ENCODE peak calls at places on chromosomes 1 and 21, in eight cellular contexts. One of them, this sample, is unnamed.

GRCh38 chr1:51922040-51922439 is 43.5 kb upstream of the NRDC start:
- DNase-seq in astrocyte of the spinal cord: no peak
- DNase-seq in ecto neural progenitor cell: no peak
- DNase-seq in stimulated activated CD4-positive, alpha-beta T cell treated with anti-CD3 and anti-CD28 coated beads, Interleukin-2, amount 100 ng/mL, for 48 hours: no peak
- DNase-seq in activated gamma-delta T cell: no peak
- DNase-seq in activated CD4-positive, alpha-beta T cell treated with anti-CD3 and anti-CD28 coated beads, Interleukin-2, amount 50 U/mL, for 1 hour: no peak
- DNase-seq in cardiac fibroblast: no peak
- DNase-seq in stimulated activated CD8-positive, alpha-beta memory T cell treated with anti-CD3 and anti-CD28 coated beads, Interleukin-7, amount 100 ng/mL, for 48 hours: no peak
- DNase-seq in this sample: no peak

GRCh38 chr1:100671604-100672003 is 47.9 kb upstream of the VCAM1 start:
- DNase-seq in cardiac fibroblast: peak
- DNase-seq in stimulated activated CD8-positive, alpha-beta memory T cell treated with anti-CD3 and anti-CD28 coated beads, Interleukin-7, amount 100 ng/mL, for 48 hours: no peak
- DNase-seq in astrocyte of the spinal cord: no peak
- DNase-seq in activated gamma-delta T cell: no peak
- DNase-seq in stimulated activated CD4-positive, alpha-beta T cell treated with anti-CD3 and anti-CD28 coated beads, Interleukin-2, amount 100 ng/mL, for 48 hours: no peak
- DNase-seq in activated CD4-positive, alpha-beta T cell treated with anti-CD3 and anti-CD28 coated beads, Interleukin-2, amount 50 U/mL, for 1 hour: no peak
- DNase-seq in ecto neural progenitor cell: no peak
- DNase-seq in this sample: no peak

GRCh38 chr1:155218854-155219591 is 10.5 kb downstream of the MTX1 start:
- DNase-seq in stimulated activated CD4-positive, alpha-beta T cell treated with anti-CD3 and anti-CD28 coated beads, Interleukin-2, amount 100 ng/mL, for 48 hours: no peak
- DNase-seq in cardiac fibroblast: peak
- DNase-seq in activated gamma-delta T cell: no peak
- DNase-seq in astrocyte of the spinal cord: peak
- DNase-seq in activated CD4-positive, alpha-beta T cell treated with anti-CD3 and anti-CD28 coated beads, Interleukin-2, amount 50 U/mL, for 1 hour: no peak
- DNase-seq in stimulated activated CD8-positive, alpha-beta memory T cell treated with anti-CD3 and anti-CD28 coated beads, Interleukin-7, amount 100 ng/mL, for 48 hours: no peak
- DNase-seq in ecto neural progenitor cell: no peak
- DNase-seq in this sample: peak

GRCh38 chr1:26046313-26047031 is 554 bp upstream of the SLC30A2 start:
- DNase-seq in stimulated activated CD8-positive, alpha-beta memory T cell treated with anti-CD3 and anti-CD28 coated beads, Interleukin-7, amount 100 ng/mL, for 48 hours: no peak
- DNase-seq in astrocyte of the spinal cord: no peak
- DNase-seq in cardiac fibroblast: no peak
- DNase-seq in activated gamma-delta T cell: no peak
- DNase-seq in stimulated activated CD4-positive, alpha-beta T cell treated with anti-CD3 and anti-CD28 coated beads, Interleukin-2, amount 100 ng/mL, for 48 hours: no peak
- DNase-seq in activated CD4-positive, alpha-beta T cell treated with anti-CD3 and anti-CD28 coated beads, Interleukin-2, amount 50 U/mL, for 1 hour: no peak
- DNase-seq in ecto neural progenitor cell: no peak
- DNase-seq in this sample: no peak

GRCh38 chr1:183180634-183181056 is 5.4 kb upstream of the LAMC2 start:
- DNase-seq in stimulated activated CD4-positive, alpha-beta T cell treated with anti-CD3 and anti-CD28 coated beads, Interleukin-2, amount 100 ng/mL, for 48 hours: no peak
- DNase-seq in cardiac fibroblast: peak
- DNase-seq in stimulated activated CD8-positive, alpha-beta memory T cell treated with anti-CD3 and anti-CD28 coated beads, Interleukin-7, amount 100 ng/mL, for 48 hours: no peak
- DNase-seq in astrocyte of the spinal cord: peak
- DNase-seq in activated CD4-positive, alpha-beta T cell treated with anti-CD3 and anti-CD28 coated beads, Interleukin-2, amount 50 U/mL, for 1 hour: no peak
- DNase-seq in ecto neural progenitor cell: no peak
- DNase-seq in activated gamma-delta T cell: no peak
- DNase-seq in this sample: peak

GRCh38 chr1:161198206-161198876 is 513 bp downstream of the ADAMTS4 start:
- DNase-seq in stimulated activated CD4-positive, alpha-beta T cell treated with anti-CD3 and anti-CD28 coated beads, Interleukin-2, amount 100 ng/mL, for 48 hours: no peak
- DNase-seq in ecto neural progenitor cell: peak
- DNase-seq in cardiac fibroblast: peak
- DNase-seq in astrocyte of the spinal cord: peak
- DNase-seq in stimulated activated CD8-positive, alpha-beta memory T cell treated with anti-CD3 and anti-CD28 coated beads, Interleukin-7, amount 100 ng/mL, for 48 hours: no peak
- DNase-seq in activated gamma-delta T cell: no peak
- DNase-seq in activated CD4-positive, alpha-beta T cell treated with anti-CD3 and anti-CD28 coated beads, Interleukin-2, amount 50 U/mL, for 1 hour: no peak
- DNase-seq in this sample: no peak

GRCh38 chr1:240691521-240692338 is 79.8 kb upstream of the GREM2 start:
- DNase-seq in activated CD4-positive, alpha-beta T cell treated with anti-CD3 and anti-CD28 coated beads, Interleukin-2, amount 50 U/mL, for 1 hour: peak
- DNase-seq in cardiac fibroblast: peak
- DNase-seq in activated gamma-delta T cell: no peak
- DNase-seq in stimulated activated CD4-positive, alpha-beta T cell treated with anti-CD3 and anti-CD28 coated beads, Interleukin-2, amount 100 ng/mL, for 48 hours: peak
- DNase-seq in ecto neural progenitor cell: peak
- DNase-seq in stimulated activated CD8-positive, alpha-beta memory T cell treated with anti-CD3 and anti-CD28 coated beads, Interleukin-7, amount 100 ng/mL, for 48 hours: no peak
- DNase-seq in astrocyte of the spinal cord: peak
- DNase-seq in this sample: peak

GRCh38 chr1:211511947-211512346 is 20.0 kb upstream of the RD3 start:
- DNase-seq in stimulated activated CD8-positive, alpha-beta memory T cell treated with anti-CD3 and anti-CD28 coated beads, Interleukin-7, amount 100 ng/mL, for 48 hours: no peak
- DNase-seq in cardiac fibroblast: peak
- DNase-seq in stimulated activated CD4-positive, alpha-beta T cell treated with anti-CD3 and anti-CD28 coated beads, Interleukin-2, amount 100 ng/mL, for 48 hours: no peak
- DNase-seq in activated gamma-delta T cell: no peak
- DNase-seq in ecto neural progenitor cell: no peak
- DNase-seq in astrocyte of the spinal cord: peak
- DNase-seq in activated CD4-positive, alpha-beta T cell treated with anti-CD3 and anti-CD28 coated beads, Interleukin-2, amount 50 U/mL, for 1 hour: no peak
- DNase-seq in this sample: peak

GRCh38 chr1:10472220-10473144 is at the start of gene DFFA:
- DNase-seq in stimulated activated CD4-positive, alpha-beta T cell treated with anti-CD3 and anti-CD28 coated beads, Interleukin-2, amount 100 ng/mL, for 48 hours: peak
- DNase-seq in astrocyte of the spinal cord: peak
- DNase-seq in cardiac fibroblast: peak
- DNase-seq in activated CD4-positive, alpha-beta T cell treated with anti-CD3 and anti-CD28 coated beads, Interleukin-2, amount 50 U/mL, for 1 hour: peak
- DNase-seq in ecto neural progenitor cell: peak
- DNase-seq in stimulated activated CD8-positive, alpha-beta memory T cell treated with anti-CD3 and anti-CD28 coated beads, Interleukin-7, amount 100 ng/mL, for 48 hours: peak
- DNase-seq in activated gamma-delta T cell: peak
- DNase-seq in this sample: peak

GRCh38 chr1:72623299-72623708 is 341.0 kb upstream of the NEGR1 start:
- DNase-seq in activated gamma-delta T cell: no peak
- DNase-seq in stimulated activated CD4-positive, alpha-beta T cell treated with anti-CD3 and anti-CD28 coated beads, Interleukin-2, amount 100 ng/mL, for 48 hours: no peak
- DNase-seq in ecto neural progenitor cell: peak
- DNase-seq in cardiac fibroblast: peak
- DNase-seq in activated CD4-positive, alpha-beta T cell treated with anti-CD3 and anti-CD28 coated beads, Interleukin-2, amount 50 U/mL, for 1 hour: no peak
- DNase-seq in stimulated activated CD8-positive, alpha-beta memory T cell treated with anti-CD3 and anti-CD28 coated beads, Interleukin-7, amount 100 ng/mL, for 48 hours: no peak
- DNase-seq in astrocyte of the spinal cord: peak
- DNase-seq in this sample: peak

GRCh38 chr1:228147768-228148167 is 2.0 kb upstream of the GJC2 start:
- DNase-seq in activated gamma-delta T cell: no peak
- DNase-seq in astrocyte of the spinal cord: no peak
- DNase-seq in activated CD4-positive, alpha-beta T cell treated with anti-CD3 and anti-CD28 coated beads, Interleukin-2, amount 50 U/mL, for 1 hour: no peak
- DNase-seq in stimulated activated CD8-positive, alpha-beta memory T cell treated with anti-CD3 and anti-CD28 coated beads, Interleukin-7, amount 100 ng/mL, for 48 hours: no peak
- DNase-seq in ecto neural progenitor cell: no peak
- DNase-seq in cardiac fibroblast: no peak
- DNase-seq in stimulated activated CD4-positive, alpha-beta T cell treated with anti-CD3 and anti-CD28 coated beads, Interleukin-2, amount 100 ng/mL, for 48 hours: no peak
- DNase-seq in this sample: no peak

GRCh38 chr1:100440075-100440809 is 87.9 kb downstream of the CDC14A start:
- DNase-seq in stimulated activated CD4-positive, alpha-beta T cell treated with anti-CD3 and anti-CD28 coated beads, Interleukin-2, amount 100 ng/mL, for 48 hours: peak
- DNase-seq in ecto neural progenitor cell: no peak
- DNase-seq in cardiac fibroblast: no peak
- DNase-seq in activated CD4-positive, alpha-beta T cell treated with anti-CD3 and anti-CD28 coated beads, Interleukin-2, amount 50 U/mL, for 1 hour: peak
- DNase-seq in activated gamma-delta T cell: no peak
- DNase-seq in astrocyte of the spinal cord: no peak
- DNase-seq in stimulated activated CD8-positive, alpha-beta memory T cell treated with anti-CD3 and anti-CD28 coated beads, Interleukin-7, amount 100 ng/mL, for 48 hours: peak
- DNase-seq in this sample: no peak

GRCh38 chr1:210654176-210654786 is 325.6 kb downstream of the HHAT start:
- DNase-seq in astrocyte of the spinal cord: no peak
- DNase-seq in ecto neural progenitor cell: no peak
- DNase-seq in activated gamma-delta T cell: no peak
- DNase-seq in activated CD4-positive, alpha-beta T cell treated with anti-CD3 and anti-CD28 coated beads, Interleukin-2, amount 50 U/mL, for 1 hour: no peak
- DNase-seq in stimulated activated CD8-positive, alpha-beta memory T cell treated with anti-CD3 and anti-CD28 coated beads, Interleukin-7, amount 100 ng/mL, for 48 hours: no peak
- DNase-seq in stimulated activated CD4-positive, alpha-beta T cell treated with anti-CD3 and anti-CD28 coated beads, Interleukin-2, amount 100 ng/mL, for 48 hours: no peak
- DNase-seq in cardiac fibroblast: no peak
- DNase-seq in this sample: peak

GRCh38 chr1:17630048-17630830 is 90.7 kb downstream of the ARHGEF10L start:
- DNase-seq in astrocyte of the spinal cord: no peak
- DNase-seq in cardiac fibroblast: peak
- DNase-seq in stimulated activated CD8-positive, alpha-beta memory T cell treated with anti-CD3 and anti-CD28 coated beads, Interleukin-7, amount 100 ng/mL, for 48 hours: no peak
- DNase-seq in ecto neural progenitor cell: no peak
- DNase-seq in stimulated activated CD4-positive, alpha-beta T cell treated with anti-CD3 and anti-CD28 coated beads, Interleukin-2, amount 100 ng/mL, for 48 hours: no peak
- DNase-seq in activated gamma-delta T cell: no peak
- DNase-seq in activated CD4-positive, alpha-beta T cell treated with anti-CD3 and anti-CD28 coated beads, Interleukin-2, amount 50 U/mL, for 1 hour: no peak
- DNase-seq in this sample: no peak

GRCh38 chr1:84436907-84437667 is 38.8 kb downstream of the DNASE2B start:
- DNase-seq in cardiac fibroblast: no peak
- DNase-seq in astrocyte of the spinal cord: no peak
- DNase-seq in stimulated activated CD8-positive, alpha-beta memory T cell treated with anti-CD3 and anti-CD28 coated beads, Interleukin-7, amount 100 ng/mL, for 48 hours: no peak
- DNase-seq in activated CD4-positive, alpha-beta T cell treated with anti-CD3 and anti-CD28 coated beads, Interleukin-2, amount 50 U/mL, for 1 hour: no peak
- DNase-seq in activated gamma-delta T cell: no peak
- DNase-seq in stimulated activated CD4-positive, alpha-beta T cell treated with anti-CD3 and anti-CD28 coated beads, Interleukin-2, amount 100 ng/mL, for 48 hours: no peak
- DNase-seq in ecto neural progenitor cell: no peak
- DNase-seq in this sample: no peak

GRCh38 chr21:36260030-36260787 is 59.8 kb upstream of the MORC3 start:
- DNase-seq in astrocyte of the spinal cord: peak
- DNase-seq in cardiac fibroblast: peak
- DNase-seq in stimulated activated CD4-positive, alpha-beta T cell treated with anti-CD3 and anti-CD28 coated beads, Interleukin-2, amount 100 ng/mL, for 48 hours: peak
- DNase-seq in ecto neural progenitor cell: no peak
- DNase-seq in stimulated activated CD8-positive, alpha-beta memory T cell treated with anti-CD3 and anti-CD28 coated beads, Interleukin-7, amount 100 ng/mL, for 48 hours: no peak
- DNase-seq in activated CD4-positive, alpha-beta T cell treated with anti-CD3 and anti-CD28 coated beads, Interleukin-2, amount 50 U/mL, for 1 hour: peak
- DNase-seq in activated gamma-delta T cell: no peak
- DNase-seq in this sample: peak

GRCh38 chr1:94636625-94637024 is 95.1 kb upstream of the F3 start:
- DNase-seq in stimulated activated CD8-positive, alpha-beta memory T cell treated with anti-CD3 and anti-CD28 coated beads, Interleukin-7, amount 100 ng/mL, for 48 hours: no peak
- DNase-seq in activated gamma-delta T cell: no peak
- DNase-seq in cardiac fibroblast: peak
- DNase-seq in activated CD4-positive, alpha-beta T cell treated with anti-CD3 and anti-CD28 coated beads, Interleukin-2, amount 50 U/mL, for 1 hour: no peak
- DNase-seq in stimulated activated CD4-positive, alpha-beta T cell treated with anti-CD3 and anti-CD28 coated beads, Interleukin-2, amount 100 ng/mL, for 48 hours: no peak
- DNase-seq in astrocyte of the spinal cord: no peak
- DNase-seq in ecto neural progenitor cell: no peak
- DNase-seq in this sample: no peak

GRCh38 chr1:150798509-150798908 is 9.6 kb downstream of the CTSK start:
- DNase-seq in activated gamma-delta T cell: no peak
- DNase-seq in activated CD4-positive, alpha-beta T cell treated with anti-CD3 and anti-CD28 coated beads, Interleukin-2, amount 50 U/mL, for 1 hour: no peak
- DNase-seq in stimulated activated CD4-positive, alpha-beta T cell treated with anti-CD3 and anti-CD28 coated beads, Interleukin-2, amount 100 ng/mL, for 48 hours: no peak
- DNase-seq in stimulated activated CD8-positive, alpha-beta memory T cell treated with anti-CD3 and anti-CD28 coated beads, Interleukin-7, amount 100 ng/mL, for 48 hours: no peak
- DNase-seq in cardiac fibroblast: no peak
- DNase-seq in ecto neural progenitor cell: peak
- DNase-seq in astrocyte of the spinal cord: peak
- DNase-seq in this sample: no peak